ENCODE peak calls at places on chromosomes 7 and 10, in ten cellular contexts. One of them, this sample, is unnamed. For H3K9me3, the result is how much of the 10 kb centered on the place peaks cover.

GRCh38 chr10:3480281-3480999 is 304.6 kb downstream of the KLF6 start:
- DNase-seq in transverse colon: no peak
- DNase-seq in right cardiac atrium: no peak
- DNase-seq in cardiac muscle cell: no peak
- DNase-seq in psoas muscle: no peak
- DNase-seq in fibroblast of lung: no peak
- DNase-seq in T-helper 17 cell: no peak
- DNase-seq in upper lobe of right lung: no peak
- DNase-seq in CD4-positive, alpha-beta T cell: no peak
- DNase-seq in body of pancreas: no peak
- DNase-seq in this sample: no peak

GRCh38 chr7:1158203-1159126 is 1.5 kb downstream of the ZFAND2A start:
- DNase-seq in CD4-positive, alpha-beta T cell: no peak
- DNase-seq in fibroblast of lung: no peak
- DNase-seq in psoas muscle: no peak
- DNase-seq in T-helper 17 cell: no peak
- DNase-seq in upper lobe of right lung: no peak
- DNase-seq in right cardiac atrium: no peak
- DNase-seq in cardiac muscle cell: no peak
- DNase-seq in transverse colon: no peak
- DNase-seq in body of pancreas: no peak
- DNase-seq in this sample: no peak

GRCh38 chr7:14604606-14605005 is 297.9 kb downstream of the DGKB start:
- DNase-seq in cardiac muscle cell: no peak
- DNase-seq in CD4-positive, alpha-beta T cell: no peak
- DNase-seq in upper lobe of right lung: no peak
- DNase-seq in right cardiac atrium: no peak
- DNase-seq in transverse colon: no peak
- DNase-seq in body of pancreas: no peak
- DNase-seq in T-helper 17 cell: no peak
- DNase-seq in psoas muscle: no peak
- DNase-seq in fibroblast of lung: peak
- DNase-seq in this sample: no peak

GRCh38 chr7:22499044-22499443 is 944 bp downstream of the STEAP1B start:
- DNase-seq in psoas muscle: no peak
- DNase-seq in fibroblast of lung: peak
- DNase-seq in right cardiac atrium: no peak
- DNase-seq in upper lobe of right lung: no peak
- DNase-seq in cardiac muscle cell: no peak
- DNase-seq in T-helper 17 cell: no peak
- DNase-seq in transverse colon: no peak
- DNase-seq in CD4-positive, alpha-beta T cell: no peak
- DNase-seq in body of pancreas: no peak
- DNase-seq in this sample: no peak

GRCh38 chr7:97801108-97801507 is 69.2 kb downstream of the TAC1 start:
- DNase-seq in T-helper 17 cell: no peak
- DNase-seq in psoas muscle: no peak
- DNase-seq in transverse colon: no peak
- DNase-seq in upper lobe of right lung: no peak
- DNase-seq in cardiac muscle cell: no peak
- DNase-seq in body of pancreas: no peak
- DNase-seq in CD4-positive, alpha-beta T cell: no peak
- DNase-seq in right cardiac atrium: no peak
- DNase-seq in fibroblast of lung: no peak
- DNase-seq in this sample: no peak

GRCh38 chr10:46305986-46306385 is 19.2 kb downstream of the ANTXRL start:
- DNase-seq in upper lobe of right lung: peak
- DNase-seq in psoas muscle: no peak
- DNase-seq in cardiac muscle cell: no peak
- DNase-seq in fibroblast of lung: no peak
- DNase-seq in right cardiac atrium: no peak
- DNase-seq in CD4-positive, alpha-beta T cell: no peak
- DNase-seq in T-helper 17 cell: no peak
- DNase-seq in transverse colon: no peak
- DNase-seq in body of pancreas: no peak
- DNase-seq in this sample: no peak

GRCh38 chr7:131606346-131607290 is 50.2 kb upstream of the PODXL start:
- DNase-seq in upper lobe of right lung: no peak
- DNase-seq in CD4-positive, alpha-beta T cell: no peak
- DNase-seq in cardiac muscle cell: no peak
- DNase-seq in transverse colon: no peak
- DNase-seq in body of pancreas: no peak
- DNase-seq in T-helper 17 cell: no peak
- DNase-seq in psoas muscle: no peak
- DNase-seq in right cardiac atrium: no peak
- DNase-seq in fibroblast of lung: no peak
- DNase-seq in this sample: no peak

GRCh38 chr10:119235381-119235780 is 28.0 kb downstream of the GRK5 start:
- DNase-seq in body of pancreas: no peak
- DNase-seq in upper lobe of right lung: no peak
- DNase-seq in CD4-positive, alpha-beta T cell: no peak
- DNase-seq in fibroblast of lung: peak
- DNase-seq in T-helper 17 cell: no peak
- DNase-seq in right cardiac atrium: peak
- DNase-seq in cardiac muscle cell: no peak
- DNase-seq in psoas muscle: peak
- DNase-seq in transverse colon: no peak
- DNase-seq in this sample: no peak

GRCh38 chr10:91856637-91857036 is 52.6 kb downstream of the FGFBP3 start:
- DNase-seq in transverse colon: no peak
- DNase-seq in psoas muscle: no peak
- DNase-seq in CD4-positive, alpha-beta T cell: no peak
- DNase-seq in cardiac muscle cell: peak
- DNase-seq in right cardiac atrium: no peak
- DNase-seq in upper lobe of right lung: no peak
- DNase-seq in fibroblast of lung: peak
- DNase-seq in T-helper 17 cell: no peak
- DNase-seq in body of pancreas: no peak
- DNase-seq in this sample: no peak

GRCh38 chr7:158023563-158024350 is 563.9 kb downstream of the PTPRN2 start:
- DNase-seq in CD4-positive, alpha-beta T cell: no peak
- DNase-seq in fibroblast of lung: no peak
- DNase-seq in right cardiac atrium: no peak
- DNase-seq in T-helper 17 cell: no peak
- DNase-seq in transverse colon: no peak
- DNase-seq in upper lobe of right lung: peak
- DNase-seq in psoas muscle: no peak
- DNase-seq in cardiac muscle cell: no peak
- DNase-seq in body of pancreas: no peak
- DNase-seq in this sample: no peak

GRCh38 chr10:8778713-8779112 is 724.2 kb downstream of the GATA3 start:
- DNase-seq in upper lobe of right lung: no peak
- DNase-seq in CD4-positive, alpha-beta T cell: no peak
- DNase-seq in right cardiac atrium: no peak
- DNase-seq in fibroblast of lung: no peak
- DNase-seq in cardiac muscle cell: no peak
- DNase-seq in body of pancreas: no peak
- DNase-seq in transverse colon: no peak
- DNase-seq in psoas muscle: no peak
- DNase-seq in T-helper 17 cell: no peak
- DNase-seq in this sample: no peak

GRCh38 chr10:96333091-96333490 is 25.7 kb downstream of the OPALIN start:
- DNase-seq in psoas muscle: no peak
- DNase-seq in right cardiac atrium: no peak
- DNase-seq in body of pancreas: no peak
- DNase-seq in T-helper 17 cell: no peak
- DNase-seq in cardiac muscle cell: no peak
- DNase-seq in transverse colon: no peak
- DNase-seq in CD4-positive, alpha-beta T cell: no peak
- DNase-seq in fibroblast of lung: no peak
- DNase-seq in upper lobe of right lung: no peak
- DNase-seq in this sample: no peak

GRCh38 chr10:37473906-37474305 is 348.5 kb downstream of the ANKRD30A start:
- DNase-seq in body of pancreas: no peak
- DNase-seq in CD4-positive, alpha-beta T cell: no peak
- DNase-seq in right cardiac atrium: no peak
- DNase-seq in transverse colon: no peak
- DNase-seq in cardiac muscle cell: no peak
- DNase-seq in fibroblast of lung: no peak
- DNase-seq in upper lobe of right lung: no peak
- DNase-seq in psoas muscle: no peak
- DNase-seq in T-helper 17 cell: no peak
- DNase-seq in this sample: no peak

GRCh38 chr10:37478381-37478780 is 353.0 kb downstream of the ANKRD30A start:
- DNase-seq in CD4-positive, alpha-beta T cell: no peak
- DNase-seq in T-helper 17 cell: no peak
- DNase-seq in upper lobe of right lung: no peak
- DNase-seq in fibroblast of lung: no peak
- DNase-seq in psoas muscle: no peak
- DNase-seq in right cardiac atrium: no peak
- DNase-seq in transverse colon: no peak
- DNase-seq in cardiac muscle cell: no peak
- DNase-seq in body of pancreas: no peak
- DNase-seq in this sample: no peak

GRCh38 chr10:37479469-37479868 is 354.1 kb downstream of the ANKRD30A start:
- DNase-seq in transverse colon: no peak
- DNase-seq in CD4-positive, alpha-beta T cell: no peak
- DNase-seq in right cardiac atrium: no peak
- DNase-seq in fibroblast of lung: no peak
- DNase-seq in cardiac muscle cell: no peak
- DNase-seq in upper lobe of right lung: no peak
- DNase-seq in body of pancreas: no peak
- DNase-seq in T-helper 17 cell: no peak
- DNase-seq in psoas muscle: no peak
- DNase-seq in this sample: peak

GRCh38 chr10:37474645-37475044 is 349.2 kb downstream of the ANKRD30A start:
- DNase-seq in body of pancreas: no peak
- DNase-seq in CD4-positive, alpha-beta T cell: no peak
- DNase-seq in fibroblast of lung: no peak
- DNase-seq in psoas muscle: no peak
- DNase-seq in transverse colon: no peak
- DNase-seq in upper lobe of right lung: no peak
- DNase-seq in T-helper 17 cell: no peak
- DNase-seq in right cardiac atrium: no peak
- DNase-seq in cardiac muscle cell: no peak
- DNase-seq in this sample: no peak

DNA sequence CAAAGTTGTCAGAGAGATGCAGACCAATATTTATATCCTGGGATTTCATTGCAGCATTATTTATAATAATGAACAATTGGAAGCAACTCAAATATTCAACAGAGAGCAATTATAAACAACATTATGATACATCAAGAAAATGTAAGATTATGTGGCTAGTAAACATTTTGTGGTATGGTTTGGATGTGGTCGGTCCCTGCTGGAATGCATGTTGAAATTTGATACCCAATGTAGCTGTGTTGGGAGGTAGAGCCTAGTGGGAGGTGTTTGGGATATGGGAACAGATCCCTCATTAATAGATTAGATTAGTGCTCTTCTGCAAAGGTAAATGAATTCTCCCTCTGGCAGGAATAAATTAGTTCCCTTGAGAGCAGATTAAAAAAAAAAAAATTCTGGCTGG is 350.9 kb downstream of the ANKRD30A start:
- DNase-seq in CD4-positive, alpha-beta T cell: no peak
- DNase-seq in fibroblast of lung: no peak
- DNase-seq in transverse colon: no peak
- DNase-seq in body of pancreas: no peak
- DNase-seq in psoas muscle: no peak
- DNase-seq in T-helper 17 cell: no peak
- DNase-seq in cardiac muscle cell: no peak
- DNase-seq in upper lobe of right lung: no peak
- DNase-seq in right cardiac atrium: no peak
- DNase-seq in this sample: peak
- H3K9me3 ChIP-seq in CD4-positive, alpha-beta T cell: under half
- H3K9me3 ChIP-seq in fibroblast of lung: under half
- H3K9me3 ChIP-seq in transverse colon: under half
- H3K9me3 ChIP-seq in body of pancreas: under half
- H3K9me3 ChIP-seq in psoas muscle: under half
- H3K9me3 ChIP-seq in T-helper 17 cell: under half
- H3K9me3 ChIP-seq in cardiac muscle cell: under half
- H3K9me3 ChIP-seq in upper lobe of right lung: under half
- H3K9me3 ChIP-seq in right cardiac atrium: under half
- H3K9me3 ChIP-seq in this sample: under half

DNA sequence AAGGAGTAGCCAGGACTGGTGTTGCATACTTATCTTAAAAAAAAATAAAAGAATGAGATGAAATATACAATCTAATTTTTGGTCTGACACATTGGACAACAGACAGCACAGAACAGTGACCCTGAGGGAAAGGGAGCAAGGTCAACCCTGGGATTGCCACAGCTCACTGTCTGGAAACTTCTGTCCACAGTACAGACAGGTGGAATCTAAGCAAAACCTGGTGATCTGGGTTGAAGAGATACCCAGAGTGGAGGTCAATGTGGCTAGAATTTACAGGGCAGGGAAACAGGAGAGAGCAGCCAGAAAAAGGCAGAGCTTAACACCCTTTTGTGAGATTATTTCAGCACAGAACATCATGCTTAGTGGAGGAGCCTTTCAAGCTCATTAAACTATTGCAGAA is 309.6 kb downstream of the HGF start:
- DNase-seq in fibroblast of lung: no peak
- DNase-seq in right cardiac atrium: no peak
- DNase-seq in T-helper 17 cell: no peak
- DNase-seq in psoas muscle: no peak
- DNase-seq in CD4-positive, alpha-beta T cell: no peak
- DNase-seq in upper lobe of right lung: no peak
- DNase-seq in transverse colon: no peak
- DNase-seq in cardiac muscle cell: no peak
- DNase-seq in body of pancreas: no peak
- DNase-seq in this sample: no peak
- H3K9me3 ChIP-seq in fibroblast of lung: under half
- H3K9me3 ChIP-seq in right cardiac atrium: under half
- H3K9me3 ChIP-seq in T-helper 17 cell: under half
- H3K9me3 ChIP-seq in psoas muscle: under half
- H3K9me3 ChIP-seq in CD4-positive, alpha-beta T cell: under half
- H3K9me3 ChIP-seq in upper lobe of right lung: under half
- H3K9me3 ChIP-seq in transverse colon: under half
- H3K9me3 ChIP-seq in cardiac muscle cell: under half
- H3K9me3 ChIP-seq in body of pancreas: under half
- H3K9me3 ChIP-seq in this sample: under half

DNA sequence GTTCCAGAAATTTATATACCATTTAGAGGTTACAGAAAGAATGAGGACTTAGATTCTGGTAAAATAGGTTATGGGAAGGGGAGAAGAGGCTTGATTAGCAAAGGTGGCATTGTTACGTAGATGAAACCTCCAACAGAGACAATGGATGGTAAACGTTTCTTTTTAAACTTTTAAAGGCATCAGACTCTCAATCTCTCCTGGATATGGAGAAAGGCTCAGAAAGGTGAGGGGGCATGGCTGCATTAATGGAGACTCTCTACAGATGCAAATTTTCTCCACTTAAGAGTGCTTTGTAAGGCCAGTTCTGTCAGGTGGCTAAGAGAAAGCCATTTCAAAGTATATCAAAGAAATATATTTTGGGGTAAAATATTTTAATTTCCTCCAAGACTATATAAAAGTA is 240.9 kb upstream of the PTER start:
- DNase-seq in psoas muscle: no peak
- DNase-seq in right cardiac atrium: no peak
- DNase-seq in CD4-positive, alpha-beta T cell: no peak
- DNase-seq in upper lobe of right lung: no peak
- DNase-seq in transverse colon: no peak
- DNase-seq in body of pancreas: no peak
- DNase-seq in fibroblast of lung: no peak
- DNase-seq in cardiac muscle cell: no peak
- DNase-seq in T-helper 17 cell: no peak
- DNase-seq in this sample: no peak
- H3K9me3 ChIP-seq in psoas muscle: under half
- H3K9me3 ChIP-seq in right cardiac atrium: under half
- H3K9me3 ChIP-seq in CD4-positive, alpha-beta T cell: under half
- H3K9me3 ChIP-seq in upper lobe of right lung: under half
- H3K9me3 ChIP-seq in transverse colon: under half
- H3K9me3 ChIP-seq in body of pancreas: under half
- H3K9me3 ChIP-seq in fibroblast of lung: under half
- H3K9me3 ChIP-seq in cardiac muscle cell: under half
- H3K9me3 ChIP-seq in T-helper 17 cell: under half
- H3K9me3 ChIP-seq in this sample: under half

GRCh38 chr10:125940515-125940914 is 44.2 kb downstream of the FANK1 start:
- DNase-seq in CD4-positive, alpha-beta T cell: no peak
- DNase-seq in transverse colon: no peak
- DNase-seq in cardiac muscle cell: no peak
- DNase-seq in right cardiac atrium: no peak
- DNase-seq in fibroblast of lung: no peak
- DNase-seq in psoas muscle: no peak
- DNase-seq in body of pancreas: peak
- DNase-seq in T-helper 17 cell: no peak
- DNase-seq in upper lobe of right lung: no peak
- DNase-seq in this sample: no peak
- H3K9me3 ChIP-seq in CD4-positive, alpha-beta T cell: under half
- H3K9me3 ChIP-seq in transverse colon: under half
- H3K9me3 ChIP-seq in cardiac muscle cell: under half
- H3K9me3 ChIP-seq in right cardiac atrium: under half
- H3K9me3 ChIP-seq in fibroblast of lung: under half
- H3K9me3 ChIP-seq in psoas muscle: under half
- H3K9me3 ChIP-seq in body of pancreas: under half
- H3K9me3 ChIP-seq in T-helper 17 cell: under half
- H3K9me3 ChIP-seq in upper lobe of right lung: under half
- H3K9me3 ChIP-seq in this sample: under half

This sample was measured in adrenal gland.